ENCODE peak calls at places on chromosomes 4 and X, in seven cellular contexts. One of them, this sample, is unnamed. For H3K36me3 and H3K27me3, the result is how much of the 10 kb centered on the place peaks cover.

GRCh38 chr4:185205697-185206342 is 2.0 kb upstream of the CFAP97 start:
- DNase-seq in suprapubic skin: no peak
- DNase-seq in stomach: no peak
- DNase-seq in sigmoid colon: no peak
- DNase-seq in GM23338: no peak
- DNase-seq in HepG2: no peak
- DNase-seq in H1: no peak
- DNase-seq in this sample: no peak

GRCh38 chr4:38306482-38307071 is 346.4 kb downstream of the PTTG2 start:
- DNase-seq in suprapubic skin: no peak
- DNase-seq in stomach: no peak
- DNase-seq in sigmoid colon: no peak
- DNase-seq in GM23338: no peak
- DNase-seq in HepG2: no peak
- DNase-seq in H1: no peak
- DNase-seq in this sample: no peak

GRCh38 chr4:106109929-106110328 is 206.1 kb downstream of the TBCK start:
- DNase-seq in suprapubic skin: no peak
- DNase-seq in stomach: no peak
- DNase-seq in sigmoid colon: no peak
- DNase-seq in GM23338: no peak
- DNase-seq in HepG2: no peak
- DNase-seq in H1: no peak
- DNase-seq in this sample: no peak

GRCh38 chr4:167908816-167909215 is 183.5 kb upstream of the ANXA10 start:
- DNase-seq in suprapubic skin: no peak
- DNase-seq in stomach: no peak
- DNase-seq in sigmoid colon: no peak
- DNase-seq in GM23338: no peak
- DNase-seq in HepG2: no peak
- DNase-seq in H1: no peak
- DNase-seq in this sample: no peak

GRCh38 chrX:17817242-17817641 is 43.9 kb downstream of the RAI2 start:
- DNase-seq in suprapubic skin: no peak
- DNase-seq in stomach: no peak
- DNase-seq in sigmoid colon: no peak
- DNase-seq in GM23338: no peak
- DNase-seq in HepG2: no peak
- DNase-seq in H1: no peak
- DNase-seq in this sample: no peak

GRCh38 chr4:88737304-88738015 is 39.8 kb upstream of the NAP1L5 start:
- DNase-seq in suprapubic skin: no peak
- DNase-seq in stomach: peak
- DNase-seq in sigmoid colon: peak
- DNase-seq in GM23338: peak
- DNase-seq in HepG2: no peak
- DNase-seq in H1: no peak
- DNase-seq in this sample: no peak

GRCh38 chr4:122602277-122603142 is 18.4 kb downstream of the IL21 start:
- DNase-seq in suprapubic skin: no peak
- DNase-seq in stomach: no peak
- DNase-seq in sigmoid colon: no peak
- DNase-seq in GM23338: peak
- DNase-seq in HepG2: peak
- DNase-seq in H1: no peak
- DNase-seq in this sample: no peak

GRCh38 chr4:10276152-10276551 is 159.6 kb upstream of the WDR1 start:
- DNase-seq in suprapubic skin: no peak
- DNase-seq in stomach: no peak
- DNase-seq in sigmoid colon: no peak
- DNase-seq in GM23338: no peak
- DNase-seq in HepG2: no peak
- DNase-seq in H1: no peak
- DNase-seq in this sample: no peak

GRCh38 chr4:6605605-6606004 is 30.6 kb downstream of the MAN2B2 start:
- DNase-seq in suprapubic skin: no peak
- DNase-seq in stomach: no peak
- DNase-seq in sigmoid colon: no peak
- DNase-seq in GM23338: no peak
- DNase-seq in HepG2: no peak
- DNase-seq in H1: no peak
- DNase-seq in this sample: no peak

GRCh38 chr4:6605114-6605513 is 30.1 kb downstream of the MAN2B2 start:
- DNase-seq in suprapubic skin: no peak
- DNase-seq in stomach: no peak
- DNase-seq in sigmoid colon: no peak
- DNase-seq in GM23338: no peak
- DNase-seq in HepG2: no peak
- DNase-seq in H1: no peak
- DNase-seq in this sample: no peak

GRCh38 chr4:6608758-6609414 is 31.6 kb upstream of the MRFAP1 start:
- DNase-seq in suprapubic skin: no peak
- DNase-seq in stomach: no peak
- DNase-seq in sigmoid colon: no peak
- DNase-seq in GM23338: peak
- DNase-seq in HepG2: no peak
- DNase-seq in H1: peak
- DNase-seq in this sample: no peak

GRCh38 chr4:6607368-6608050 is 32.5 kb downstream of the MAN2B2 start:
- DNase-seq in suprapubic skin: no peak
- DNase-seq in stomach: no peak
- DNase-seq in sigmoid colon: no peak
- DNase-seq in GM23338: no peak
- DNase-seq in HepG2: no peak
- DNase-seq in H1: no peak
- DNase-seq in this sample: no peak

DNA sequence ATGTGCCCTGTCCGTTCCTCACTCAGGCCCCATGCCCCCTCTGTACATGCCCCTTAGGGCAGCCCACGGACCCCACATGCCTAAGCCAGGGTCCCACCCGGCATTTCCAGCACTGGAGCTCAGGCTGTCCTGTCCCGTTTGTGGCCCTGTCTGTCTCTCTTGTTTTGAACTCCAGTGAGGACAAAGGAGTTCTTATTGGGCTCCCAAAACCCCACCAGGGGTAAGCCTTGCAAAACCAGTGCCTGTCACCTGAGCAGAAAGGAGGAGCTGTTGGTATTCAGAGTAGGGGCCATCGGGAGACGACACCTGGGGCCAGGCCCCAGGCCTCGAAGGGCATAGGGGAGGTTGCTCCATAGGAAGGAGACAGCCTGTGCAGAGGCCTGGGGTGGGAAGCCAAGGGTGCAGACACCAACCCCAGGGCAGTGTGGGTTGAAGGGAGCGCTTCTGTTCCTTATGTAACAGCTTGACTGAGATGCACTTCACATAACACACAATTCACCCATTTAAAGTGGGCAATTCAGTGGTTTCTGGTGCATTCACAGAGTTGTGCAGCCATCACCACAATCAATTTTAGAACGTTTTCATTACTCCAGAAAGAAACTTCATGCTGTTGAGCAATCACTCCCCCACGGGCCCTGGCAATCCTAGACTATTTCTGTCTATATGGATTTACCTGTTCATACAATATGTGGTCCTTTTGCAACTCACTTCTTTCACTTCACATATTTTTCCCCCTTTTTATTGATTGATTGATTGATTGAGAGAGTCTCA is 31.7 kb downstream of the MAN2B2 start:
- DNase-seq in suprapubic skin: no peak
- DNase-seq in stomach: no peak
- DNase-seq in sigmoid colon: no peak
- DNase-seq in GM23338: no peak
- DNase-seq in HepG2: no peak
- DNase-seq in H1: no peak
- DNase-seq in this sample: no peak
- H3K36me3 ChIP-seq in suprapubic skin: half or more
- H3K36me3 ChIP-seq in stomach: half or more
- H3K36me3 ChIP-seq in sigmoid colon: under half
- H3K36me3 ChIP-seq in GM23338: under half
- H3K36me3 ChIP-seq in HepG2: under half
- H3K36me3 ChIP-seq in H1: under half
- H3K36me3 ChIP-seq in this sample: half or more

DNA sequence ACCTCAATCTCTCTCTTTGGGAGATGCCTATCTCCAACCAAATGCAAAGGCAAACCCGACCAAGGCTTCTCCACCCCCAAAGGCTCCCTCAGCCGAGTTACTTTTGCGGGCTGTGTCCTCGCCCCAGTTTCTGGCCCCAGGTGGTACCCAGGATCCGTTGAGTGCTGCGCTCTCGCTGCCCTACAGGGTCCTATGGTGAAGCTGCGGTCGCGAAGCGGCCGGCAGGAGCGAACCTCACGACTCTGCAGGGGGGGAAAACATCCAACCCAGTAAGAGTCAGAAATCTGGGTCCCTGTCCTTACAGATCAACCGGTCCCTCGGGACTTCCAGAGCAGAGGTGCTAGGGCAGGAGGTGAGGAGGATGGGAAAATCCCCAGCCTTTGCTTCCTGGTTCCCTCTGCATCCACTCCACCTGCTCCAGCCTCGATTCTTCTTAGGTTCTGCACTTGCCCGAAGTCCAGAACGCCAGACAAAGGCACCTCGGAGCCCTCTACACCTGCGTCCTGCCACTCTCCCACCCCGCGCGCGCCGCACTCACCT is 463 bp downstream of the HS3ST1 start:
- DNase-seq in suprapubic skin: no peak
- DNase-seq in stomach: no peak
- DNase-seq in sigmoid colon: no peak
- DNase-seq in GM23338: peak
- DNase-seq in HepG2: no peak
- DNase-seq in H1: no peak
- DNase-seq in this sample: no peak
- H3K27me3 ChIP-seq in suprapubic skin: under half
- H3K27me3 ChIP-seq in stomach: under half
- H3K27me3 ChIP-seq in sigmoid colon: under half
- H3K27me3 ChIP-seq in GM23338: half or more
- H3K27me3 ChIP-seq in HepG2: under half
- H3K27me3 ChIP-seq in H1: under half
- H3K27me3 ChIP-seq in this sample: under half

GRCh38 chr4:6917445-6918241 is 8.0 kb downstream of the TBC1D14 start:
- DNase-seq in suprapubic skin: no peak
- DNase-seq in stomach: peak
- DNase-seq in sigmoid colon: peak
- DNase-seq in GM23338: peak
- DNase-seq in HepG2: peak
- DNase-seq in H1: no peak
- DNase-seq in this sample: no peak

GRCh38 chr4:6916587-6917444 is 7.2 kb downstream of the TBC1D14 start:
- DNase-seq in suprapubic skin: peak
- DNase-seq in stomach: peak
- DNase-seq in sigmoid colon: peak
- DNase-seq in GM23338: no peak
- DNase-seq in HepG2: no peak
- DNase-seq in H1: no peak
- DNase-seq in this sample: no peak

GRCh38 chr4:6915041-6916005 is 5.7 kb downstream of the TBC1D14 start:
- DNase-seq in suprapubic skin: peak
- DNase-seq in stomach: no peak
- DNase-seq in sigmoid colon: peak
- DNase-seq in GM23338: no peak
- DNase-seq in HepG2: no peak
- DNase-seq in H1: no peak
- DNase-seq in this sample: no peak

GRCh38 chr4:6914448-6914847 is 4.8 kb downstream of the TBC1D14 start:
- DNase-seq in suprapubic skin: no peak
- DNase-seq in stomach: no peak
- DNase-seq in sigmoid colon: peak
- DNase-seq in GM23338: no peak
- DNase-seq in HepG2: no peak
- DNase-seq in H1: no peak
- DNase-seq in this sample: no peak

DNA sequence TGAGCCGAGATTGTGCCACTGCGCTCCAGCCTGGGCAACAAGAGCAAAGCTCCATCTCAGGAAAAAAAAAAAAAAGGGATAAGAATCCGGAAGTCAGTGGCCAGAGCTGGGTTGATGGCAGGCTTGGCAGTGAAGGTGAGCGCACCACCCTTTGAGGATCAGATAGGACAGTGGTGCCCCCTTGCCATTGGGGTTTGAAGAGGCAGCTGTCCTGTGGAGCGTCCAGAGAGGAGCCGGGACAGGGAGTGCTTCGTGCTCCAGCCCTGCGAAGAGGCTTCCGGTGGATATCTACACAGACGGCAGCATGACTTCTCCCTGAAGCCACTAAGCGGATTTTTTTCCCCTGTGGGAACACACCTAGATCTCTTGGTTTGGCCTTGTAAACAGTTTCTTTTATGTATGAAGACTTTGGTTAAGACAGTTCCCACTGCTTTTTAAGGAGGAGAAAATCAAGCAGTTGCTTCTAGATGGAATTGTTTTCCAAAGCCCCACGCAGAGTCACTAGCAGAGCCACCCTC is 6.5 kb downstream of the TBC1D14 start:
- DNase-seq in suprapubic skin: peak
- DNase-seq in stomach: no peak
- DNase-seq in sigmoid colon: peak
- DNase-seq in GM23338: no peak
- DNase-seq in HepG2: no peak
- DNase-seq in H1: no peak
- DNase-seq in this sample: no peak
- TF ChIP-seq POLR2AphosphoS5 in suprapubic skin: no peak
- TF ChIP-seq POLR2AphosphoS5 in stomach: no peak
- TF ChIP-seq POLR2AphosphoS5 in sigmoid colon: no peak
- TF ChIP-seq POLR2AphosphoS5 in GM23338: no peak
- TF ChIP-seq POLR2AphosphoS5 in HepG2: no peak
- TF ChIP-seq POLR2AphosphoS5 in H1: no peak
- TF ChIP-seq POLR2AphosphoS5 in this sample: no peak

GRCh38 chrX:119417842-119418241 is 18.7 kb downstream of the SLC25A43 start:
- DNase-seq in suprapubic skin: no peak
- DNase-seq in stomach: no peak
- DNase-seq in sigmoid colon: no peak
- DNase-seq in GM23338: no peak
- DNase-seq in HepG2: peak
- DNase-seq in H1: no peak
- DNase-seq in this sample: no peak

GRCh38 chrX:119421306-119421705 is 22.2 kb downstream of the SLC25A43 start:
- DNase-seq in suprapubic skin: no peak
- DNase-seq in stomach: no peak
- DNase-seq in sigmoid colon: no peak
- DNase-seq in GM23338: no peak
- DNase-seq in HepG2: no peak
- DNase-seq in H1: no peak
- DNase-seq in this sample: no peak

GRCh38 chrX:119419146-119419545 is 20.0 kb downstream of the SLC25A43 start:
- DNase-seq in suprapubic skin: no peak
- DNase-seq in stomach: no peak
- DNase-seq in sigmoid colon: no peak
- DNase-seq in GM23338: no peak
- DNase-seq in HepG2: peak
- DNase-seq in H1: no peak
- DNase-seq in this sample: no peak

GRCh38 chrX:119419898-119420297 is 20.8 kb downstream of the SLC25A43 start:
- DNase-seq in suprapubic skin: no peak
- DNase-seq in stomach: no peak
- DNase-seq in sigmoid colon: no peak
- DNase-seq in GM23338: no peak
- DNase-seq in HepG2: no peak
- DNase-seq in H1: no peak
- DNase-seq in this sample: no peak

DNA sequence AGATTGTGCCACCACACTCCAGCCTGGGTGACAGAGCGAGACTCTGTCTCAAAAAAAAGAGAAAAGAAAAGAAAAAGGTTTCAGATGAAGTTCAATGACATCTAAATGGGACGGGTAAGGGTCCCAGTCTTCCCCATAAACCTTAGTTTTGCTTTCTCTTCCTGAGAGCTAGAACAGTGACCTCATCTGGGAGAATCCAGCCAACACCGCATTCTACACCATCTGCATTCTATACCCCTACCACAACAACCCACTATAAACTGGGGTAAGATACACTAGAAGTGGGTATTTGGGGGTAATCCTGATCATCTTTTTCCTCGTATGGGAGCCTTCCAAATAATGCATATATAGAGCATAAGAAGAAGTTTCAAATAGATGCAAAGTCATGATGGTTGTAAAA is 18.2 kb downstream of the SLC25A43 start:
- DNase-seq in suprapubic skin: no peak
- DNase-seq in stomach: no peak
- DNase-seq in sigmoid colon: no peak
- DNase-seq in GM23338: no peak
- DNase-seq in HepG2: no peak
- DNase-seq in H1: no peak
- DNase-seq in this sample: no peak
- H3K36me3 ChIP-seq in suprapubic skin: under half
- H3K36me3 ChIP-seq in stomach: under half
- H3K36me3 ChIP-seq in sigmoid colon: under half
- H3K36me3 ChIP-seq in GM23338: under half
- H3K36me3 ChIP-seq in HepG2: under half
- H3K36me3 ChIP-seq in H1: under half
- H3K36me3 ChIP-seq in this sample: under half

This sample was measured in vagina.